ENCODE peak calls at places on chromosomes 11 and 22, in ten cellular contexts. B is A549, H is astrocyte, D is neural progenitor cell, N is upper lobe of right lung, M is transverse colon, X is uterus, C is adrenal gland, S is endodermal cell, P is thoracic aorta. G is an unnamed sample. For H3K4me1, the result is how much of the 10 kb centered on the place peaks cover.

GRCh38 chr11:12216100-12216499 is 105.7 kb downstream of the MICAL2 start:
- DNase-seq in B (no peak), H (no peak), D (no peak), N (no peak), M (no peak), X (no peak), C (no peak), S (no peak), P (no peak), G (no peak)

GRCh38 chr22:22936190-22936914 is 48.7 kb downstream of the IGLL5 start:
- DNase-seq in B (no peak), H (no peak), D (no peak), N (no peak), M (no peak), X (no peak), C (no peak), S (no peak), P (no peak), G (no peak)

GRCh38 chr22:24513706-24514240 is 18.6 kb downstream of the UPB1 start:
- DNase-seq in B (no peak), H (no peak), D (no peak), N (no peak), M (no peak), X (no peak), C (no peak), S (no peak), P (no peak), G (no peak)

GRCh38 chr11:13759050-13759449 is 90.6 kb downstream of the FAR1 start:
- DNase-seq in B (no peak), H (no peak), D (no peak), N (no peak), M (no peak), X (no peak), C (no peak), S (no peak), P (no peak), G (no peak)

GRCh38 chr22:50712341-50713007 is 25.5 kb upstream of the ACR start:
- DNase-seq in B (no peak), H (no peak), D (no peak), N (peak), M (no peak), X (no peak), C (no peak), S (peak), P (no peak), G (peak)

GRCh38 chr11:7019500-7020182 is 505 bp downstream of the ZNF214 start:
- DNase-seq in B (no peak), H (peak), D (peak), N (peak), M (peak), X (peak), C (peak), S (no peak), P (no peak), G (peak)

GRCh38 chr11:71255323-71255722 is 2.9 kb upstream of the SHANK2 start:
- DNase-seq in B (no peak), H (no peak), D (no peak), N (peak), M (no peak), X (no peak), C (no peak), S (no peak), P (no peak), G (no peak)

GRCh38 chr11:57639321-57640067 is 10.2 kb downstream of the YPEL4 start:
- DNase-seq in B (no peak), H (peak), D (peak), N (no peak), M (no peak), X (no peak), C (no peak), S (peak), P (no peak), G (no peak)

GRCh38 chr22:46649176-46650077 is 29.2 kb downstream of the GRAMD4 start:
- DNase-seq in B (peak), H (no peak), D (no peak), N (no peak), M (no peak), X (no peak), C (peak), S (no peak), P (no peak), G (peak)

GRCh38 chr11:110125632-110126031 is 32.4 kb downstream of the ZC3H12C start:
- DNase-seq in B (no peak), H (peak), D (no peak), N (no peak), M (no peak), X (no peak), C (peak), S (no peak), P (no peak), G (no peak)

GRCh38 chr11:44774131-44774530 is 47.4 kb downstream of the TSPAN18 start:
- DNase-seq in B (no peak), H (no peak), D (no peak), N (no peak), M (peak), X (peak), C (peak), S (peak), P (no peak), G (peak)

GRCh38 chr11:15654397-15654915 is 539.7 kb downstream of the INSC start:
- DNase-seq in B (no peak), H (no peak), D (no peak), N (no peak), M (no peak), X (no peak), C (no peak), S (peak), P (no peak), G (no peak)

GRCh38 chr11:76769071-76769560 is 14.0 kb upstream of the TSKU start:
- DNase-seq in B (no peak), H (peak), D (no peak), N (no peak), M (no peak), X (no peak), C (no peak), S (peak), P (no peak), G (no peak)

GRCh38 chr11:3022300-3022967 is 30.3 kb upstream of the NAP1L4 start:
- DNase-seq in B (no peak), H (peak), D (no peak), N (no peak), M (no peak), X (no peak), C (no peak), S (no peak), P (no peak), G (no peak)

GRCh38 chr22:28002181-28002700 is 83.2 kb upstream of the PITPNB start:
- DNase-seq in B (no peak), H (no peak), D (no peak), N (no peak), M (no peak), X (no peak), C (no peak), S (no peak), P (no peak), G (no peak)

GRCh38 chr11:27770576-27770975 is 70.3 kb upstream of the BDNF start:
- DNase-seq in B (no peak), H (peak), D (no peak), N (no peak), M (no peak), X (no peak), C (no peak), S (no peak), P (no peak), G (no peak)

GRCh38 chr22:26892401-26893033 is 235.1 kb downstream of the MIAT start:
- DNase-seq in B (no peak), H (no peak), D (no peak), N (peak), M (peak), X (no peak), C (peak), S (peak), P (no peak), G (no peak)

GRCh38 chr11:121564948-121565684 is 112.3 kb upstream of the SORL1-AS1 start:
- DNase-seq in B (no peak), H (no peak), D (no peak), N (no peak), M (no peak), X (no peak), C (no peak), S (no peak), P (no peak), G (no peak)

GRCh38 chr11:85823816-85824215 is 12.9 kb upstream of the SYTL2 start:
- DNase-seq in B (no peak), H (no peak), D (no peak), N (no peak), M (peak), X (no peak), C (no peak), S (no peak), P (no peak), G (no peak)

GRCh38 chr11:12052676-12053605 is 44.5 kb upstream of the DKK3 start:
- DNase-seq in B (no peak), H (no peak), D (no peak), N (no peak), M (no peak), X (no peak), C (no peak), S (peak), P (no peak), G (no peak)

GRCh38 chr11:10454902-10455631 is at the start of gene AMPD3:
- DNase-seq in B (peak), H (peak), D (peak), N (no peak), M (peak), X (peak), C (peak), S (no peak), P (no peak), G (no peak)

DNA sequence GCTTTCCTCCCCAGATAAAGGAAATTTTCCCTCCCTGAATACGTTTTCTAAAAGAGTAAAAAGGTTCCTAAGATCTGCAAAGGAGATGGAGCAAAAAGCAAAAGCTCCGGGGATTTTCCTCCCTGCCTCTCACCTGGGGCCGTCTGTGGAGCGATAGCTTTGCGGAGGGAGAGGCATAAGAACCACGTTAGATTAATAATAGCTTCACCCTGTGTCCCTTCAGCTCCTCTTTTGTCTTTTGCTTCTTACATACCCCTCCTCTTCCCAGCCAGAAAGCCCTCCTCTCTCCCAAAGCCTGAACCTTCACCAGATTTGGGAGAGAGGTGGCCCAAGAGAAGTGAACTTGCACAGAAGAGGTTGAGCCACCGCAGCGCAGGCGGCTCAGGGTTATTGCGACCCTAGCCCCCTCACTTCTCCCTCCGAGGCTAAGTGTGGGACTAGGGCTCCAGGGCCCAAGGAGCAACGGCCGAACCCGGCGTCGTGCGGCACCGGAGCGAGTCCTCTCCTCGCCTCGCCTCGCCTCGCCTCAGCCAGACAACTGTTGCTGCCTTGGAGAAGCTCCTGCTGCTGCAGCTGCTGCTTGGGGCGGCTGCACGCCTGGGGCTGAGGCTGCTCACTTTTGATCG is 97.6 kb upstream of the HSD17B12 start:
- DNase-seq in B (no peak), H (no peak), D (peak), N (no peak), M (no peak), X (no peak), C (no peak), S (peak), P (no peak), G (no peak)
- H3K4me1 ChIP-seq in B (under half), H (under half), D (under half), N (under half), M (under half), X (under half), C (under half), S (under half), P (under half), G (under half)

GRCh38 chr22:39428597-39429071 is 28.2 kb upstream of the MGAT3 start:
- DNase-seq in B (no peak), H (no peak), D (peak), N (no peak), M (no peak), X (no peak), C (no peak), S (peak), P (no peak), G (no peak)
- TF ChIP-seq CTCF in B (no peak), H (no peak), D (no peak), N (no peak), M (no peak), X (no peak), C (no peak), S (peak), P (no peak), G (no peak)

GRCh38 chr11:130278745-130279144 is 36.0 kb downstream of the ZBTB44 start:
- DNase-seq in B (no peak), H (no peak), D (no peak), N (no peak), M (no peak), X (no peak), C (no peak), S (no peak), P (no peak), G (no peak)
- H3K4me1 ChIP-seq in B (under half), H (under half), D (under half), N (under half), M (under half), X (under half), C (under half), S (under half), P (under half), G (under half)

DNA sequence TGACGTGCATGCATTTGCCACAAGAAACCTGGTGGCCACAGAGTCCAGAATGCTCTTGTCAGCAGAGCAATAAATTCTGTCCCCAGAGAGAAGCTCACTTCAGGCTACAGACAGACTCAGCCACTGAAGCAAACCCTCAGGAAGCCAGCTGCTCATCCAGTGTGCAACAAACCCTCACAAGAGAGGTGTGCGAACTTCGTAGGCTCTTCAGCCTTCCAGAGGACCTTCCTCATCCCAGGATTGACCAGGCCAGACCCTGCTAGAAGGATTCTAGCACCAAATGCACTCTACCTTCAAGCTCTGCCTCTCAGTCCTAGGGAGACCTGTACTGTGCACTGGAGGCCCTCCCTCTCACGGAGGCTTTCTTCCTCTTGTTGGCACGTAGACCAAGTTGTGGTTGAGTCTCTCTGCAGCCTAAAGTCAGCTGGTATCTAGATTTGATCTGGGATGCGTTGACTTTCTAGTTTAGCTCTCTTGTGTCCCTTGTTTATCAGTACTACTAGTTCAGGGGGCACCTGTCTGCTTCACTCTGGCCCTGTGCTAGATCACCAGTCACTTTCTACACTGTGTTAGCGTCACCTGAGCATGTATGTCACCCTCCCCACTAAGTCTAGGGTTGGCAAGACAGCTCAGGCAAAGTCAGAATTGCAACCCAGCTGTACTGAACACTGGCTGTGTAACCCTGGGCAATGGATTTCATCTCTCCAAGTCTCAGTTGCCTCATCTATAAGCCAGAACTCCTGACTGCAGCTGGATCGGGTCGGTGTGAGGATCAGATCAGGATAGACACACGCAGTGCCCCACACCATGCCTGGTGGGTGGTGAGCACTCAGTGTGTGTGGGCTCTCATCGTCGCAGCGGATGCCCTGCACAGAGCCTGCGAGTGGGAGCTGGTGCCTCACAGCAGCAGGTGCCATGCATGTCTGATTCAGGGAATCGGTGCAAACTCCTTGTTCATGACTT is 22.1 kb upstream of the TMPRSS13 start:
- DNase-seq in B (no peak), H (no peak), D (no peak), N (no peak), M (peak), X (no peak), C (no peak), S (no peak), P (no peak), G (no peak)
- TF ChIP-seq CTCF in B (no peak), H (no peak), D (no peak), N (no peak), M (no peak), X (no peak), C (no peak), S (no peak), P (no peak), G (no peak)

DNA sequence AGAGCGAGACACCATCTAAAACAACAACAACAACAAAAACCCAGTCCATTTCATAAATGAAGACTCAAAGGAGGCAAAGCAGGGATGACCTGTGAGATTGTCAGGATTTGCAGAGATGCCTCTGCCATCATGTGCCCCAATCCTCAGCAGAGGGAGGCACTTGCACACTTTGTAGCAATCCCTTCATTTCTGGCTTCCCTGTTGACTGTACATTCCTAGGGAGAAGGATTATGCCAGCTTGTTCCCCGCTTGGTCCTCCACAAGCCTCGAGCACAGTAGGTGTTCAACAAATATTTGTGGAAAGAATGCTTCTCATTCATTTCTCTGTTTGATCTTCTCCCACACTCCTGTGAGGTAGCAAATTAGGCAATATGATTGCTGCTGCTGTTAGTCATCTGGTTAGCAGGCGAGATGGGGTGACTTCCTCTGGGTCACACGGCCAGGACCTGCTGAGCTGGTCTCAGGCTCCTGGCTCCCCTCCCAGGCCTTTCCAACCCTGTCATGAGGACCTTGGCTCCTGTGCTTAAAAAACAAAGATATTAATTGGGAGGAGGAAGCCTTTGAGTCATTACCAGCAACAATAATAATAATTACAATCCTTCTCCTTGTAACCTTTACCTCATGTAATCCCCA is 34.1 kb downstream of the LIF start:
- DNase-seq in B (peak), H (peak), D (no peak), N (peak), M (peak), X (peak), C (peak), S (no peak), P (no peak), G (no peak)
- H3K4me1 ChIP-seq in B (half or more), H (half or more), D (under half), N (under half), M (under half), X (under half), C (under half), S (under half), P (under half), G (under half)

GRCh38 chr22:41256254-41256897 is 15.6 kb upstream of the CHADL start:
- DNase-seq in B (peak), H (peak), D (no peak), N (no peak), M (no peak), X (peak), C (peak), S (no peak), P (no peak), G (no peak)
- TF ChIP-seq CTCF in B (no peak), H (no peak), D (no peak), N (no peak), M (no peak), X (no peak), C (no peak), S (no peak), P (no peak), G (no peak)

DNA sequence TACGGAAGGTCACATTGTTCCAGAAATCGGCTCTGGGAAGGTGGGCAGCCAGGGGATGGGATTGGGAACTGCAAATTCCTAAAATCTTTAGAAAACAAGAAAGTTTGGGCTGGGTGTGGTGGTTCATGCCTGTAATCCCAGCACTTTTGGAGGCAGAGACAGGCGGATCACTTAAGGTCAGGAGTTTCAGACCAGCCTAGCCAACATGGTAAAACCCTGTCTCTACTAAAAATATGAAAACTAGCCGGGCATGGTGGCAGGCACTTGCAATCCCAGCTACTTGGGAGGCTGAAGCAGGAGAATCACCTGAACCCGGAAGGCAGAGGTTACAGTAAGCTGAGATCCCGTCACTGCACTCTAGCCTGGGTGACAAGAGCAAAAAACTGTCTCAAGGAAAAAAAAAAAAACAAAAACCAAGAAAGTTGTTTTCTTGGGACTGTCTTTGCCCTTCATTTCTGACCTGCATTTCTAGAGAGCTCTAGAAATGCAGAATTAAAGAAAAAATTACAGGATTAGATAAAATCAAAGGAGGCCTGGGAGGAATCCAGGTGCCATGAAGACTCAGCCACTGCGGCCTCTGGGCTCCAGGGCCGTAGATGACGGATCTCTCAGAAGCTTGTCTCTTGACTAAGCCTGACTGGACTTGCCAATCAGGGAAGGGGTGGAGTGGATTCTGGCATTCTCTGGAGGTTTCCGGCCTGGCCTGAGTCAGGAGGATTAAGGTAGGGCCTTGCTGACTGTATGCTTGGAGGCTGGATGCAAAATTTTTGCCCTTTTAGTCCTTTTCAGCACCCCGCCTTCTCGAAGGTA is 5.3 kb upstream of the MALAT1 start:
- DNase-seq in B (peak), H (peak), D (peak), N (peak), M (peak), X (peak), C (peak), S (peak), P (peak), G (peak)
- H3K4me1 ChIP-seq in B (half or more), H (half or more), D (half or more), N (half or more), M (half or more), X (half or more), C (half or more), S (under half), P (half or more), G (half or more)

DNA sequence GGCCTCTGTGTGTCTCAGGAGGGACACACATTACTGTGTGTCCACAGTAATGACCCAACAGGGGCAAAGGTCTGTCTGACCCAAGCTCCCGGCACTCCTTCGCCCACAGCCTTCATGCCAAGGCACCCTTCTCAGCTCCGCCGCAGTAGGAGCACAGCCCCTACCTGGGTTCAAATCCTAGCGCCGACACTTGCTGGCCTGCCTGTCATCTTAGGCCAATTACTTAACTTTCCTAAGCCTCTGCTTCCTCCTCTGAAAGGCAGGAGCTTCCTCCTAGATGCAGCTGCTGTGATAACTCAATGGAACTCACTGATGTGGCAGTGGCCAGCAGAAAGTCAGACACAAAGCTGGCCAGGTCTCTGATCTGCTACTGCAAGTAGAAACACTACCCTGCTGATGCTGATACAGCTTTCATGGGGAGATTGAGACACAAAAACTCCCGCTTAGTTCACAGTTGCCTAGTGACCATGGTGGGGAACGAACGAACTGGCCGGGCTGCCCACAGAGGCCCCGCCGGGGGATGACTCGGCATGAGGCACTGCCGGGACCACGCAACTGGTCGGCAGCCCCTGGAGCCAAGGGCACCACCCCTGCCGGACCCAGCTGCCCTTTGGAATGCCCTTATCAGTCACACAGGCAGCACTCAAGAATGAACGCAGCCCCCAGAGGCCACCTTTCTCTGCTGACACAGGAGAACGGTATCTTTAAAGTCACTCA is 8.1 kb downstream of the EHD1 start:
- DNase-seq in B (no peak), H (peak), D (peak), N (no peak), M (peak), X (no peak), C (no peak), S (peak), P (no peak), G (no peak)
- TF ChIP-seq CTCF in B (no peak), H (no peak), D (no peak), N (no peak), M (no peak), X (no peak), C (no peak), S (no peak), P (no peak), G (no peak)